ENCODE peak calls at places on chromosomes 13 and 19, in seven cellular contexts. One of them, this sample, is unnamed.

GRCh38 chr13:48644951-48645350 is 8.8 kb upstream of the CYSLTR2 start:
- DNase-seq in heart right ventricle: no peak
- DNase-seq in neural progenitor cell: no peak
- DNase-seq in Peyer's patch: no peak
- DNase-seq in AG10803: no peak
- DNase-seq in fibroblast of mammary gland: no peak
- DNase-seq in A549: no peak
- DNase-seq in this sample: no peak

GRCh38 chr13:44373601-44374347 is at the start of gene SERP2:
- DNase-seq in heart right ventricle: peak
- DNase-seq in neural progenitor cell: peak
- DNase-seq in Peyer's patch: no peak
- DNase-seq in AG10803: peak
- DNase-seq in fibroblast of mammary gland: peak
- DNase-seq in A549: no peak
- DNase-seq in this sample: no peak

GRCh38 chr13:99311137-99311536 is 3.9 kb upstream of the GPR183 start:
- DNase-seq in heart right ventricle: no peak
- DNase-seq in neural progenitor cell: no peak
- DNase-seq in Peyer's patch: peak
- DNase-seq in AG10803: no peak
- DNase-seq in fibroblast of mammary gland: peak
- DNase-seq in A549: no peak
- DNase-seq in this sample: peak

GRCh38 chr19:1173160-1173844 is 766 bp downstream of the SBNO2 start:
- DNase-seq in heart right ventricle: no peak
- DNase-seq in neural progenitor cell: peak
- DNase-seq in Peyer's patch: peak
- DNase-seq in AG10803: no peak
- DNase-seq in fibroblast of mammary gland: no peak
- DNase-seq in A549: no peak
- DNase-seq in this sample: no peak

GRCh38 chr19:13615890-13616289 is 109.6 kb upstream of the CACNA1A start:
- DNase-seq in heart right ventricle: no peak
- DNase-seq in neural progenitor cell: no peak
- DNase-seq in Peyer's patch: no peak
- DNase-seq in AG10803: no peak
- DNase-seq in fibroblast of mammary gland: no peak
- DNase-seq in A549: no peak
- DNase-seq in this sample: no peak

GRCh38 chr19:3365093-3365446 is 1.3 kb upstream of the NFIC start:
- DNase-seq in heart right ventricle: no peak
- DNase-seq in neural progenitor cell: no peak
- DNase-seq in Peyer's patch: no peak
- DNase-seq in AG10803: no peak
- DNase-seq in fibroblast of mammary gland: no peak
- DNase-seq in A549: no peak
- DNase-seq in this sample: no peak

GRCh38 chr13:18714889-18715288 is 466.7 kb downstream of the TUBA3C start:
- DNase-seq in heart right ventricle: no peak
- DNase-seq in neural progenitor cell: no peak
- DNase-seq in Peyer's patch: no peak
- DNase-seq in AG10803: no peak
- DNase-seq in fibroblast of mammary gland: no peak
- DNase-seq in A549: no peak
- DNase-seq in this sample: no peak

GRCh38 chr13:83286737-83287136 is 595.5 kb downstream of the SLITRK1 start:
- DNase-seq in heart right ventricle: no peak
- DNase-seq in neural progenitor cell: no peak
- DNase-seq in Peyer's patch: no peak
- DNase-seq in AG10803: no peak
- DNase-seq in fibroblast of mammary gland: peak
- DNase-seq in A549: peak
- DNase-seq in this sample: peak

GRCh38 chr13:60617863-60618733 is 221.1 kb downstream of the TDRD3 start:
- DNase-seq in heart right ventricle: no peak
- DNase-seq in neural progenitor cell: peak
- DNase-seq in Peyer's patch: no peak
- DNase-seq in AG10803: peak
- DNase-seq in fibroblast of mammary gland: peak
- DNase-seq in A549: peak
- DNase-seq in this sample: peak

GRCh38 chr13:95123726-95124125 is 177.5 kb downstream of the ABCC4 start:
- DNase-seq in heart right ventricle: no peak
- DNase-seq in neural progenitor cell: no peak
- DNase-seq in Peyer's patch: no peak
- DNase-seq in AG10803: no peak
- DNase-seq in fibroblast of mammary gland: no peak
- DNase-seq in A549: peak
- DNase-seq in this sample: no peak

GRCh38 chr19:11200015-11200574 is 2.8 kb upstream of the KANK2 start:
- DNase-seq in heart right ventricle: no peak
- DNase-seq in neural progenitor cell: no peak
- DNase-seq in Peyer's patch: no peak
- DNase-seq in AG10803: no peak
- DNase-seq in fibroblast of mammary gland: no peak
- DNase-seq in A549: no peak
- DNase-seq in this sample: no peak

GRCh38 chr13:31067416-31068118 is 94.1 kb downstream of the HSPH1 start:
- DNase-seq in heart right ventricle: no peak
- DNase-seq in neural progenitor cell: no peak
- DNase-seq in Peyer's patch: no peak
- DNase-seq in AG10803: peak
- DNase-seq in fibroblast of mammary gland: peak
- DNase-seq in A549: peak
- DNase-seq in this sample: peak

GRCh38 chr13:50552424-50552966 is 291.0 kb downstream of the DLEU7 start:
- DNase-seq in heart right ventricle: no peak
- DNase-seq in neural progenitor cell: no peak
- DNase-seq in Peyer's patch: no peak
- DNase-seq in AG10803: no peak
- DNase-seq in fibroblast of mammary gland: peak
- DNase-seq in A549: no peak
- DNase-seq in this sample: no peak

GRCh38 chr13:40777166-40777956 is 6.4 kb upstream of the MRPS31 start:
- DNase-seq in heart right ventricle: no peak
- DNase-seq in neural progenitor cell: peak
- DNase-seq in Peyer's patch: peak
- DNase-seq in AG10803: peak
- DNase-seq in fibroblast of mammary gland: peak
- DNase-seq in A549: peak
- DNase-seq in this sample: peak

GRCh38 chr19:13644648-13645047 is 119.7 kb upstream of the MRI1 start:
- DNase-seq in heart right ventricle: no peak
- DNase-seq in neural progenitor cell: no peak
- DNase-seq in Peyer's patch: no peak
- DNase-seq in AG10803: no peak
- DNase-seq in fibroblast of mammary gland: no peak
- DNase-seq in A549: peak
- DNase-seq in this sample: no peak

GRCh38 chr19:50313812-50314536 is 15.2 kb downstream of the KCNC3 start:
- DNase-seq in heart right ventricle: no peak
- DNase-seq in neural progenitor cell: peak
- DNase-seq in Peyer's patch: no peak
- DNase-seq in AG10803: no peak
- DNase-seq in fibroblast of mammary gland: no peak
- DNase-seq in A549: no peak
- DNase-seq in this sample: no peak

GRCh38 chr19:12930002-12930645 is 3.4 kb downstream of the FARSA start:
- DNase-seq in heart right ventricle: no peak
- DNase-seq in neural progenitor cell: no peak
- DNase-seq in Peyer's patch: no peak
- DNase-seq in AG10803: no peak
- DNase-seq in fibroblast of mammary gland: no peak
- DNase-seq in A549: no peak
- DNase-seq in this sample: no peak

GRCh38 chr13:98910501-98910951 is 67.3 kb downstream of the DOCK9 start:
- DNase-seq in heart right ventricle: no peak
- DNase-seq in neural progenitor cell: no peak
- DNase-seq in Peyer's patch: no peak
- DNase-seq in AG10803: peak
- DNase-seq in fibroblast of mammary gland: peak
- DNase-seq in A549: peak
- DNase-seq in this sample: peak

GRCh38 chr19:2274185-2274711 is 7.7 kb downstream of the PEAK3 start:
- DNase-seq in heart right ventricle: no peak
- DNase-seq in neural progenitor cell: no peak
- DNase-seq in Peyer's patch: no peak
- DNase-seq in AG10803: no peak
- DNase-seq in fibroblast of mammary gland: no peak
- DNase-seq in A549: no peak
- DNase-seq in this sample: no peak
- H3K4me3 ChIP-seq in heart right ventricle: no peak
- H3K4me3 ChIP-seq in neural progenitor cell: peak
- H3K4me3 ChIP-seq in Peyer's patch: no peak
- H3K4me3 ChIP-seq in AG10803: peak
- H3K4me3 ChIP-seq in fibroblast of mammary gland: no peak
- H3K4me3 ChIP-seq in A549: peak
- H3K4me3 ChIP-seq in this sample: peak

DNA sequence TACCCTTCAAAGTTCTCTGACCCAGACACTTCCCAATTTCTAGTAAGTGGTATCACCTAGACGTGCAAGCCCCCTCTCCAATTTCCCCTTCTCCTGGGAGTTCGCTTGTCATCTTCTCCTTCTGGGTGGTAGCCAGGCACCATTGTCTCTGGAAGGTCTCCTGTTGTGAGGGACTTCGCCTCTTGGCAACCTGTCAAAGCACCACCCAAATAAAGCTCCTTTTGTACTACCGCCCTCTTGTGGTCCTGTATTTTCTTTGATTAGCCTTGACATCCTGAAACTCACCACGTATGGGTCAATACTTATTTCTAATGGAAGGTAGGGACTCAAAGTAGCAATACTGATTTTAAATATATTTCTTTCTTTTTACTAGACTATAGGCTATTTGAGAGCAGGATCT is 8.2 kb downstream of the GPC5 start:
- DNase-seq in heart right ventricle: no peak
- DNase-seq in neural progenitor cell: peak
- DNase-seq in Peyer's patch: no peak
- DNase-seq in AG10803: peak
- DNase-seq in fibroblast of mammary gland: peak
- DNase-seq in A549: peak
- DNase-seq in this sample: peak
- TF ChIP-seq CTCF in heart right ventricle: no peak
- TF ChIP-seq CTCF in neural progenitor cell: peak
- TF ChIP-seq CTCF in Peyer's patch: peak
- TF ChIP-seq CTCF in AG10803: peak
- TF ChIP-seq CTCF in fibroblast of mammary gland: peak
- TF ChIP-seq CTCF in A549: peak
- TF ChIP-seq CTCF in this sample: peak

DNA sequence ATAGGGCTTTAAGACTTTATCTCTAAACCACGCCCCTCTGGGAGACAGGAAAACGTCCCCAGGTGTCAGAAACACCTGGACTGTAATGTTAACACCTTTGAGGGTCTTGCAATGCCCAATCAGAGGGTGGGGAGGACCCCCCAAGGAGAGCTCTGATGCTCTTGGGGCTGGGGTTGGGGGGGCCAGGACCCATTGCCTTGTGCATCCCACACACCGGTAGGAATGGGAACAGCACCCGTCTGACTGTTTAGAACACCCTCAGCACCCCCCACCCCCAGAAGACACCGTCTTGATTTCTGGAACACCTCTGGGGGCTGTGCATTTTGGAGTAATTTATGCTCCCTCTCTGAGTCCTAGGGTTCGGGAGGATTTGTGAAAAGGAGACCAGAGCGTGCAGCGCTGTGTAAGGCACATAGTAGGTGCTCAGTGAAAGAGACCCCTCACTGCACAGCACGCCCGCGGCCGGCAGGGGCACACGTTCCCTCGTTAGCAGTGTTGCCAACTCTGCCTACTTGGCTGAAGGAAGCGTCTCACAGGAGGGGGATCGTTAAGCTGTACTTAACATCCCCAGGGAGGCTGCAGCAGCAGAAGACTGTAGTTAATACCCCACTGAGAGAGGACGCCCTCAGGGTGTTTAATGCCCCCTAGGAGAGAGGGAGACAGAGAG is 2.8 kb upstream of the ERFL start:
- DNase-seq in heart right ventricle: no peak
- DNase-seq in neural progenitor cell: peak
- DNase-seq in Peyer's patch: no peak
- DNase-seq in AG10803: no peak
- DNase-seq in fibroblast of mammary gland: no peak
- DNase-seq in A549: no peak
- DNase-seq in this sample: no peak
- H3K4me3 ChIP-seq in heart right ventricle: no peak
- H3K4me3 ChIP-seq in neural progenitor cell: no peak
- H3K4me3 ChIP-seq in Peyer's patch: no peak
- H3K4me3 ChIP-seq in AG10803: no peak
- H3K4me3 ChIP-seq in fibroblast of mammary gland: no peak
- H3K4me3 ChIP-seq in A549: no peak
- H3K4me3 ChIP-seq in this sample: no peak

GRCh38 chr13:52737900-52738299 is 1.7 kb downstream of the CNMD start:
- DNase-seq in heart right ventricle: no peak
- DNase-seq in neural progenitor cell: no peak
- DNase-seq in Peyer's patch: no peak
- DNase-seq in AG10803: no peak
- DNase-seq in fibroblast of mammary gland: no peak
- DNase-seq in A549: no peak
- DNase-seq in this sample: no peak

GRCh38 chr13:52736891-52737290 is 2.7 kb downstream of the CNMD start:
- DNase-seq in heart right ventricle: no peak
- DNase-seq in neural progenitor cell: no peak
- DNase-seq in Peyer's patch: no peak
- DNase-seq in AG10803: no peak
- DNase-seq in fibroblast of mammary gland: no peak
- DNase-seq in A549: no peak
- DNase-seq in this sample: no peak

GRCh38 chr13:52737451-52737850 is 2.2 kb downstream of the CNMD start:
- DNase-seq in heart right ventricle: no peak
- DNase-seq in neural progenitor cell: no peak
- DNase-seq in Peyer's patch: no peak
- DNase-seq in AG10803: no peak
- DNase-seq in fibroblast of mammary gland: no peak
- DNase-seq in A549: no peak
- DNase-seq in this sample: no peak

GRCh38 chr13:52739468-52740071 is at the start of gene CNMD:
- DNase-seq in heart right ventricle: no peak
- DNase-seq in neural progenitor cell: peak
- DNase-seq in Peyer's patch: no peak
- DNase-seq in AG10803: no peak
- DNase-seq in fibroblast of mammary gland: no peak
- DNase-seq in A549: no peak
- DNase-seq in this sample: no peak

DNA sequence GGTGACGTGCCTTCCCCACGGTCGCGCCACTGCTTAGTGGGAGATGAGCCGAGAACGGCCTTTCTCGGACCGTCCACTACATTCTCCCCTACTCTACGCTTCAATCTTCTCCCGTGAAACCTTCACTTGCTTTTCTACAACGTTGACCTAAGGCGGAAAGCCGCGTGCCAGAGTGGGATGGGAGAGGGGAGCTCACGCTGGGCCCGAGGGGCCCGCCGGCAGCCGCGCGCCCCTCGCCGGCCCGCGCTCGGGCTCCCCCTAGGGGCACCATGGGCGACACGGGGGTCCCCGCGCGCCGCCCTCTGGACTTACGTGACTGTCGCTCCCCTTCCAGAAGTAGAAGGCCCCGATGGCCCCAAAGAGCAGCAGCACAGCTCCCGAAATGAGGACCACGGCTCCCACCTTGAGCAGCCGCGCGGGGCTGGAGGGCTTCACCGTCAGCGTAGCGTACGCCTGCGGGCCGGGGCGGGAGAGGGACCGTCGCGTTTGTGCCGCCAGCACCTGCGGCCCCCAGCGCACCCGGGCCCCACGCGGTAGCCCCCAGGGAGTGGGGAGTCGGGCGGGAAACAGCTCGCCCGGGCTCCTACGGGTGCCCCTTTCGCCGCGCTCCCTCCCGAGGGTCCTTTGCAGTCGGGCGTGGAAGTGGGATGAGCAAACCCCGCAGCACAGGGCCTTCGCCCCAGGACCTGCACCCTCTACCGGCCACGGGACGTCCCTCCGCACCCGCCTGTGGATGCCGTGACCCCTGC is 727 bp downstream of the CNMD start:
- DNase-seq in heart right ventricle: no peak
- DNase-seq in neural progenitor cell: peak
- DNase-seq in Peyer's patch: no peak
- DNase-seq in AG10803: no peak
- DNase-seq in fibroblast of mammary gland: no peak
- DNase-seq in A549: no peak
- DNase-seq in this sample: peak
- TF ChIP-seq CTCF in heart right ventricle: peak
- TF ChIP-seq CTCF in neural progenitor cell: peak
- TF ChIP-seq CTCF in Peyer's patch: no peak
- TF ChIP-seq CTCF in AG10803: peak
- TF ChIP-seq CTCF in fibroblast of mammary gland: no peak
- TF ChIP-seq CTCF in A549: no peak
- TF ChIP-seq CTCF in this sample: peak